ENCODE peak calls at places on chromosome 13, in eight cellular contexts. V, R, D, M, Y, Z, U and W are unnamed samples.

GRCh38 chr13:22091971-22092300 is 421.1 kb downstream of the FGF9 start:
- DNase-seq in V (no peak), R (no peak), D (no peak), M (no peak), Y (peak; percentile 46), Z (no peak), U (no peak), W (no peak)

GRCh38 chr13:98419786-98420559 is 156.9 kb downstream of the STK24 start:
- DNase-seq in V (no peak), R (no peak), D (no peak), M (no peak), Y (no peak), Z (no peak), U (no peak), W (no peak)

GRCh38 chr13:36430247-36431203 is 1.8 kb upstream of the CCNA1 start:
- DNase-seq in V (no peak), R (peak; percentile 85), D (no peak), M (no peak), Y (no peak), Z (no peak), U (no peak), W (no peak)

GRCh38 chr13:40464349-40464748 is 202.1 kb downstream of the FOXO1 start:
- DNase-seq in V (no peak), R (no peak), D (no peak), M (no peak), Y (no peak), Z (no peak), U (no peak), W (no peak)

GRCh38 chr13:106186366-106187030 is 349.0 kb downstream of the EFNB2 start:
- DNase-seq in V (no peak), R (no peak), D (peak; percentile 52), M (no peak), Y (no peak), Z (no peak), U (no peak), W (no peak)

GRCh38 chr13:20870829-20871228 is 31.7 kb downstream of the XPO4 start:
- DNase-seq in V (no peak), R (no peak), D (no peak), M (no peak), Y (no peak), Z (no peak), U (no peak), W (no peak)

GRCh38 chr13:110897024-110897423 is 17.8 kb downstream of the ANKRD10 start:
- DNase-seq in V (no peak), R (no peak), D (no peak), M (no peak), Y (no peak), Z (no peak), U (no peak), W (no peak)

GRCh38 chr13:74910399-74910798 is 571.6 kb downstream of the TBC1D4 start:
- DNase-seq in V (no peak), R (no peak), D (no peak), M (no peak), Y (no peak), Z (no peak), U (no peak), W (no peak)

GRCh38 chr13:30832845-30833332 is 73.2 kb upstream of the MEDAG start:
- DNase-seq in V (no peak), R (peak; percentile 96), D (peak; percentile 79), M (no peak), Y (no peak), Z (peak; percentile 83), U (peak; percentile 47), W (peak; percentile 93)

GRCh38 chr13:48251616-48252081 is 18.6 kb downstream of the ITM2B start:
- DNase-seq in V (no peak), R (no peak), D (no peak), M (no peak), Y (no peak), Z (no peak), U (peak; percentile 31), W (no peak)

GRCh38 chr13:100124265-100124664 is 35.4 kb downstream of the PCCA start:
- DNase-seq in V (no peak), R (no peak), D (peak; percentile 63), M (no peak), Y (peak; percentile 7), Z (no peak), U (no peak), W (no peak)

GRCh38 chr13:78608705-78609463 is 5.5 kb upstream of the POU4F1 start:
- DNase-seq in V (no peak), R (no peak), D (no peak), M (no peak), Y (no peak), Z (no peak), U (peak; percentile 13), W (no peak)

GRCh38 chr13:85828094-85828684 is 29.0 kb upstream of the SLITRK6 start:
- DNase-seq in V (no peak), R (no peak), D (no peak), M (no peak), Y (no peak), Z (no peak), U (no peak), W (no peak)
- H3K27ac ChIP-seq in V (no peak overlapping the region), R (no peak overlapping the region), D (no peak overlapping the region), M (no peak overlapping the region), Y (no peak overlapping the region), Z (no peak overlapping the region), U (no peak overlapping the region), W (no peak overlapping the region)

GRCh38 chr13:43129511-43130130 is 106.2 kb downstream of the DNAJC15 start:
- DNase-seq in V (no peak), R (no peak), D (no peak), M (no peak), Y (no peak), Z (no peak), U (no peak), W (no peak)

GRCh38 chr13:43127103-43127817 is 103.9 kb downstream of the DNAJC15 start:
- DNase-seq in V (no peak), R (no peak), D (no peak), M (no peak), Y (no peak), Z (no peak), U (no peak), W (no peak)

GRCh38 chr13:43127827-43128226 is 104.4 kb downstream of the DNAJC15 start:
- DNase-seq in V (no peak), R (no peak), D (no peak), M (no peak), Y (no peak), Z (no peak), U (no peak), W (no peak)

GRCh38 chr13:43129021-43129420 is 105.6 kb downstream of the DNAJC15 start:
- DNase-seq in V (no peak), R (no peak), D (no peak), M (no peak), Y (no peak), Z (no peak), U (no peak), W (no peak)

DNA sequence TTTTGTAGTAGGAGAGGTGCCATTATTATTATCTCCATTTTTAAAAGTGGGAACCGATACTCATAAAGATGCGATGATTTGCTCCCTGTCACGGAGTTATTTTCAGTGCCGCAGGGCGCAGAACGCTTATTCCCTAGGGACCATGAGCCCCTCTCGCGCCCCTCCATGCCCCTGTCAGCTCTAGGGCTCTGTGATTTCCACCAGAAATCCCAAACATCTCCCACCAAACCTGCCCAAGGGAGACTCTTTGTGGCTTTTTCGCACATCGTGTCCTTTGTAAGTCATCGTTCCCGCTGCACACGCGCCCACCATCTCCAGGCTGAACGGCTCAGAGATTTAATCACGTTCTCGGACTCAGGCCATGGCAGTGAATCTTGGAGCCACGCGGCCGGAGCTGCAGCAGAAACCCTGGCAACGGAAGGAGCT is 105.1 kb downstream of the DNAJC15 start:
- DNase-seq in V (no peak), R (no peak), D (no peak), M (no peak), Y (no peak), Z (no peak), U (peak; percentile 48), W (no peak)
- H3K4me1 ChIP-seq in V (no peaks in the 10 kb centered on the region), R (no peaks in the 10 kb centered on the region), D (peaks cover 3% of the 10 kb centered on the region), M (peaks cover 3% of the 10 kb centered on the region), Y (peaks cover 6% of the 10 kb centered on the region), Z (no peaks in the 10 kb centered on the region), U (no peaks in the 10 kb centered on the region), W (no peaks in the 10 kb centered on the region)

DNA sequence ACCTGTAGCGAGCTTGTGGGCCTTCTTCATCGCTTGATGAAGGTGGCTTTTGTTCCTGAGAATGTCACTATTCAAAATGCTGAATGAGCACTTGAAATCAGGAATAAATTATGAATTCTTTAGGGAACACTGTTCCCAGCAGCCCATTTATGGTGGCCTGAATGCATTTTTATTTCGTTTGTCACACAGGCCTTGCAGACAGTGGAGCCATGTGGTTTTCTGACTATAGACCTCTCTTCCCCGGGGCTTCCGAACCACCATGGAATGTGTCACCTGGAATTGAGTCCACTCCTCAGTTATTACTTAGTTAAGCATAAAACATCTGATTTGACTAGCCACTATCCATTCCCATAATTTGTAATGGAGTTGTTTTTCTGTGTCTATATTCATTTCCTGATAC is 396.9 kb downstream of the IRS2 start:
- DNase-seq in V (no peak), R (no peak), D (no peak), M (no peak), Y (no peak), Z (no peak), U (no peak), W (no peak)
- H3K27ac ChIP-seq in V (no peak overlapping the region), R (no peak overlapping the region), D (no peak overlapping the region), M (no peak overlapping the region), Y (no peak overlapping the region), Z (no peak overlapping the region), U (no peak overlapping the region), W (no peak overlapping the region)

GRCh38 chr13:28638756-28639155 is 20.2 kb upstream of the POMP start:
- DNase-seq in V (no peak), R (no peak), D (no peak), M (no peak), Y (no peak), Z (no peak), U (no peak), W (no peak)
- H3K4me1 ChIP-seq in V (no peaks in the 10 kb centered on the region), R (peaks cover 16% of the 10 kb centered on the region), D (no peaks in the 10 kb centered on the region), M (no peaks in the 10 kb centered on the region), Y (no peaks in the 10 kb centered on the region), Z (peaks cover 20% of the 10 kb centered on the region), U (peaks cover 2% of the 10 kb centered on the region), W (no peaks in the 10 kb centered on the region)